ENCODE peak calls at places on chromosomes 6 and 20, in four cellular contexts. B is K562, L is HepG2, O is Panc1. F is an unnamed sample.

GRCh38 chr6:144263786-144264185 is 21.3 kb upstream of the UTRN start:
- DNase-seq in L (no peak), O (no peak), B (no peak), F (no peak)

GRCh38 chr6:160455484-160456213 is 107.5 kb downstream of the SLC22A3 start:
- DNase-seq in B (peak; percentile 83), O (peak; percentile 28), L (peak; percentile 62), F (peak; percentile 29)

GRCh38 chr20:43914286-43914685 is 366 bp upstream of the TOX2 start:
- DNase-seq in O (no peak), L (no peak), B (no peak), F (no peak)

GRCh38 chr6:3259491-3259958 is 778 bp downstream of the PSMG4 start:
- DNase-seq in L (peak; percentile 36), O (no peak), B (no peak), F (no peak)

GRCh38 chr6:105432797-105433196 is 29.9 kb upstream of the PREP start:
- DNase-seq in L (peak; percentile 10), B (no peak), O (no peak), F (peak; percentile 34)

GRCh38 chr20:53760025-53760441 is 166.4 kb upstream of the ZNF217 start:
- DNase-seq in B (no peak), L (no peak), O (no peak), F (no peak)

GRCh38 chr20:62200491-62201172 is 17.8 kb downstream of the MTG2 start:
- DNase-seq in B (no peak), L (no peak), O (no peak), F (no peak)

GRCh38 chr6:117411474-117411873 is 14.3 kb downstream of the ROS1 start:
- DNase-seq in B (no peak), L (no peak), O (no peak), F (no peak)

GRCh38 chr20:58233881-58234528 is 5.6 kb upstream of the ANKRD60 start:
- DNase-seq in B (peak; percentile 81), O (no peak), L (peak; percentile 34), F (no peak)

GRCh38 chr6:119350202-119351004 is 842 bp upstream of the MAN1A1 start:
- DNase-seq in O (peak; percentile 15), B (no peak), L (peak; percentile 33), F (peak; percentile 48)

GRCh38 chr20:58647814-58648501 is 3.1 kb upstream of the STX16 start:
- DNase-seq in L (no peak), B (no peak), O (no peak), F (no peak)

GRCh38 chr20:63114693-63115069 is 101.2 kb downstream of the YTHDF1 start:
- DNase-seq in L (no peak), O (no peak), B (no peak), F (no peak)

GRCh38 chr6:146287691-146288369 is 255.8 kb upstream of the RAB32 start:
- DNase-seq in O (no peak), B (no peak), L (no peak), F (no peak)

GRCh38 chr20:22475662-22476061 is 108.7 kb downstream of the FOXA2 start:
- DNase-seq in O (no peak), B (no peak), L (no peak), F (no peak)

GRCh38 chr20:53513489-53514298 is 79.9 kb downstream of the ZNF217 start:
- DNase-seq in B (no peak), O (no peak), L (peak; percentile 86), F (no peak)

GRCh38 chr20:2984956-2985661 is 58.3 kb upstream of the GNRH2 start:
- DNase-seq in L (no peak), O (no peak), B (no peak), F (no peak)

GRCh38 chr20:53708129-53708968 is 114.7 kb upstream of the ZNF217 start:
- DNase-seq in B (no peak), L (no peak), O (no peak), F (no peak)

GRCh38 chr6:2877057-2877882 is 25.8 kb downstream of the SERPINB9 start:
- DNase-seq in B (no peak), O (no peak), L (peak; percentile 85), F (no peak)

GRCh38 chr6:21053612-21054011 is 519.4 kb downstream of the CDKAL1 start:
- DNase-seq in B (no peak), O (no peak), L (no peak), F (no peak)

GRCh38 chr20:43983359-43983758 is 68.7 kb downstream of the TOX2 start:
- DNase-seq in L (no peak), O (no peak), B (peak; percentile 63), F (no peak)

GRCh38 chr6:149190228-149190831 is 127.2 kb upstream of the TAB2 start:
- DNase-seq in B (no peak), O (peak; percentile 2), L (peak; percentile 48), F (no peak)

GRCh38 chr6:141809901-141810300 is 322.8 kb upstream of the GJE1 start:
- DNase-seq in L (no peak), B (no peak), O (no peak), F (no peak)

GRCh38 chr20:44070139-44070900 is 116.7 kb downstream of the JPH2 start:
- DNase-seq in B (no peak), O (no peak), L (no peak), F (no peak)

GRCh38 chr6:148743476-148743875 is 3.4 kb upstream of the UST start:
- DNase-seq in O (no peak), B (no peak), L (no peak), F (no peak)

GRCh38 chr20:49161428-49162152 is 26.5 kb downstream of the STAU1 start:
- DNase-seq in O (no peak), B (no peak), L (peak; percentile 86), F (no peak)

GRCh38 chr6:31908791-31909190 is 6.9 kb upstream of the ZBTB12 start:
- DNase-seq in B (no peak), O (no peak), L (peak; percentile 60), F (no peak)

GRCh38 chr6:37799263-37799644 is 20.3 kb upstream of the ZFAND3 start:
- DNase-seq in B (no peak), L (peak; percentile 95), O (no peak), F (no peak)

GRCh38 chr6:134402372-134402984 is 84.6 kb upstream of the SGK1 start:
- DNase-seq in L (no peak), O (no peak), B (no peak), F (no peak)

GRCh38 chr6:42404494-42404893 is 47.2 kb downstream of the TRERF1 start:
- DNase-seq in L (no peak), O (no peak), B (peak; percentile 76), F (peak; percentile 82)

GRCh38 chr6:157761331-157761921 is 61.6 kb upstream of the SNX9 start:
- DNase-seq in L (no peak), B (no peak), O (peak; percentile 66), F (no peak)
- H3K27ac ChIP-seq in L (no peak overlapping the region), B (no peak overlapping the region), O (peak overlapping the region; percentile 94), F (no peak overlapping the region)

GRCh38 chr6:44182911-44183390 is 24.3 kb downstream of the CAPN11 start:
- DNase-seq in B (no peak), L (no peak), O (no peak), F (no peak)

GRCh38 chr6:44180406-44180805 is 21.8 kb downstream of the CAPN11 start:
- DNase-seq in L (no peak), O (no peak), B (no peak), F (no peak)

GRCh38 chr6:44180886-44181285 is 22.3 kb downstream of the CAPN11 start:
- DNase-seq in B (no peak), L (no peak), O (no peak), F (no peak)

GRCh38 chr6:44186691-44187025 is 28.0 kb downstream of the CAPN11 start:
- DNase-seq in B (no peak), L (no peak), O (no peak), F (no peak)

GRCh38 chr6:44183783-44184182 is 25.2 kb downstream of the CAPN11 start:
- DNase-seq in B (no peak), O (no peak), L (no peak), F (no peak)
- TF ChIP-seq TCF7L2 in B (no peak), O (no peak), L (no peak), F (no peak)

GRCh38 chr6:39228111-39228971 is 934 bp downstream of the KCNK5 start:
- DNase-seq in B (no peak), O (no peak), L (no peak), F (no peak)

GRCh38 chr6:39233333-39233732 is 4.1 kb upstream of the KCNK5 start:
- DNase-seq in L (no peak), O (no peak), B (no peak), F (no peak)

GRCh38 chr6:39228992-39229767 is at the start of gene KCNK5:
- DNase-seq in O (no peak), L (peak; percentile 13), B (peak; percentile 98), F (peak; percentile 73)

GRCh38 chr6:39231386-39231785 is 2.1 kb upstream of the KCNK5 start:
- DNase-seq in O (no peak), B (no peak), L (no peak), F (no peak)

GRCh38 chr6:39231844-39232243 is 2.6 kb upstream of the KCNK5 start:
- DNase-seq in B (peak; percentile 24), O (no peak), L (no peak), F (no peak)
- H3K27ac ChIP-seq in B (no peak overlapping the region), O (no peak overlapping the region), L (no peak overlapping the region), F (no peak overlapping the region)

DNA sequence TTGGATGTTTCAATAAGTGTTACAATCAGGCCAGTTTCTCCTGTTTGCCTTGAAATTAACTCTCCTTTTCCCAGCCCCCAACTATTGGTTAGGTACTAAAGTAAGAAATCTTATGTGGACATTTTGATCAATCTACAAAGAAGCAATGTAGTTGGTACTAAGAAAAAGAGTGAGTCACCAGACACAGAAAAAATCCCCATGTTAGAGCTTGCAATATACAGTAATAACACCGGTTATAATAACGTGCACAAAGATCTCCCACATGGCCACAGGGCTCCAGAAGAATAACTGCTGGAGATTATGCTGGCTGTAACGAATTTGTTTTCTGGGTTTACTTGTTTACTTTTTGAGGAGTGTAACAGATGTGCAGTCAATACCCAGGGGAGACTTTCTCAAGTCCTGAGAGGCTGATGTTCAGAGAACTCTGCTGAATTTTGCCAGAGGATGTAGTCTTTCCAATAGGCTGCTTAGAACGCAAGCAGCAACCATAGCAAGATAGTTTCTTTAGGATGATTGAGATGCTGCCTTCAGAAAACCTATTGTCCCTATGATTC is 166.2 kb upstream of the SPACA1 start:
- DNase-seq in B (no peak), O (no peak), L (no peak), F (no peak)
- TF ChIP-seq TCF7L2 in B (no peak), O (no peak), L (no peak), F (no peak)

GRCh38 chr20:50313827-50314226 is 123.2 kb downstream of the CEBPB start:
- DNase-seq in L (no peak), O (no peak), B (no peak), F (no peak)
- H3K27ac ChIP-seq in L (no peak overlapping the region), O (peak overlapping the region; percentile 69), B (no peak overlapping the region), F (no peak overlapping the region)

DNA sequence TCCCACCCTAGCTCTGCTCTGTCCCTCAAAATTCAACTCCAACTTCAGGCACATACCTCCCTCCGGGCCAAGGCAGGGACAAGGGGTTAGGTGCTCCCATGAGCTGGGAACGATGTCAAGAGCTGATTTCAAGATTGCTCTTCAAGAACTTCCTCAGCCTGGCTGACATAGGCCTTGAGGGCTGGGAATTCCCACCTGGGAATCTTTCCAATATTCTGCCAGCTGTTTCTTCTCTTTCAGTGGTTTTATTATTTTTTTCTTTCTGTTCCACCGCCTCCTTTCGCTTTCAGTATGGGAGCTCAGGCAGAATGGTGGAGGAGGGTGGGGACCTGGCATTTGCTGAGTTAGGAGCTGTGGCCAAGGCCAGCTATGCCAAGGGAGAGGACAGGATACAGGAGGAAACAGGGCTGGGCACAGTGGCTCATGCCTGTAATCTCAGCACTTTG is 33.7 kb downstream of the SRSF3 start:
- DNase-seq in B (no peak), L (no peak), O (no peak), F (no peak)
- TF ChIP-seq TCF7L2 in B (no peak), L (no peak), O (no peak), F (no peak)

GRCh38 chr6:17930321-17930993 is 57.0 kb downstream of the KIF13A start:
- DNase-seq in O (no peak), B (peak; percentile 44), L (peak; percentile 72), F (no peak)
- H3K27ac ChIP-seq in O (no peak overlapping the region), B (peak overlapping the region; percentile 74), L (peak overlapping the region; percentile 73), F (no peak overlapping the region)

F was measured in HCT116.